ENCODE peak calls at places on chromosomes 12 and 14, in seven cellular contexts. T is heart left ventricle, F is psoas muscle, J is upper lobe of right lung, U is transverse colon, E is SJSA1, V is pancreas. Z is an unnamed sample.
A peak's percentile ranks its signal among the peaks of the same experiment; 100 is the strongest.

GRCh38 chr12:102948941-102949352 is 8.5 kb upstream of the ASCL1 start:
- DNase-seq in T (peak; percentile 26), F (peak; percentile 23), J (no peak), U (peak; percentile 26), E (no peak), V (peak; percentile 55), Z (no peak)

GRCh38 chr12:64273527-64274403 is 51.7 kb upstream of the KICS2 start:
- DNase-seq in T (no peak), F (no peak), J (no peak), U (peak; percentile 8), E (no peak), V (no peak), Z (no peak)

GRCh38 chr12:130978785-130979184 is 25.1 kb downstream of the ADGRD1 start:
- DNase-seq in T (no peak), F (no peak), J (peak; percentile 65), U (no peak), E (no peak), V (no peak), Z (no peak)

GRCh38 chr14:81219821-81220487 is 805 bp downstream of the GTF2A1 start:
- DNase-seq in T (peak; percentile 47), F (peak; percentile 47), J (peak; percentile 81), U (peak; percentile 29), E (no peak), V (peak; percentile 67), Z (peak; percentile 32)

GRCh38 chr14:25150401-25150800 is 100.5 kb upstream of the STXBP6 start:
- DNase-seq in T (no peak), F (no peak), J (no peak), U (no peak), E (no peak), V (no peak), Z (no peak)

GRCh38 chr14:77950371-77950770 is 150.5 kb downstream of the ADCK1 start:
- DNase-seq in T (peak; percentile 28), F (no peak), J (no peak), U (no peak), E (no peak), V (no peak), Z (no peak)

GRCh38 chr12:98439471-98440164 is 75.8 kb upstream of the TMPO start:
- DNase-seq in T (no peak), F (no peak), J (no peak), U (no peak), E (no peak), V (no peak), Z (no peak)

GRCh38 chr14:73818821-73819220 is 32.8 kb upstream of the PTGR2 start:
- DNase-seq in T (no peak), F (no peak), J (no peak), U (no peak), E (no peak), V (no peak), Z (no peak)

GRCh38 chr14:31038521-31039166 is 12.5 kb upstream of the STRN3 start:
- DNase-seq in T (no peak), F (no peak), J (no peak), U (no peak), E (no peak), V (no peak), Z (no peak)

GRCh38 chr14:81311128-81311527 is 89.0 kb downstream of the STON2 start:
- DNase-seq in T (no peak), F (no peak), J (no peak), U (no peak), E (no peak), V (no peak), Z (no peak)

GRCh38 chr12:108907861-108908302 is 28.0 kb downstream of the DAO start:
- DNase-seq in T (peak; percentile 38), F (no peak), J (no peak), U (no peak), E (peak; percentile 52), V (no peak), Z (no peak)

GRCh38 chr12:15708396-15709070 is 80.7 kb downstream of the EPS8 start:
- DNase-seq in T (no peak), F (no peak), J (no peak), U (no peak), E (no peak), V (no peak), Z (no peak)

GRCh38 chr14:34199585-34199984 is 248.7 kb upstream of the EGLN3 start:
- DNase-seq in T (no peak), F (no peak), J (no peak), U (no peak), E (no peak), V (no peak), Z (no peak)

GRCh38 chr12:2225736-2226135 is 172.9 kb downstream of the CACNA1C start:
- DNase-seq in T (no peak), F (no peak), J (no peak), U (no peak), E (no peak), V (no peak), Z (no peak)

GRCh38 chr12:2215709-2216560 is 163.1 kb downstream of the CACNA1C start:
- DNase-seq in T (no peak), F (no peak), J (no peak), U (no peak), E (peak; percentile 70), V (no peak), Z (no peak)

GRCh38 chr12:2221030-2221621 is 168.3 kb downstream of the CACNA1C start:
- DNase-seq in T (no peak), F (no peak), J (no peak), U (no peak), E (no peak), V (no peak), Z (no peak)
- H3K9me3 ChIP-seq in T (no peaks in the 10 kb centered on the region), F (no peaks in the 10 kb centered on the region), J (no peaks in the 10 kb centered on the region), U (no peaks in the 10 kb centered on the region), E (no peaks in the 10 kb centered on the region), V (no peaks in the 10 kb centered on the region), Z (no peaks in the 10 kb centered on the region)

DNA sequence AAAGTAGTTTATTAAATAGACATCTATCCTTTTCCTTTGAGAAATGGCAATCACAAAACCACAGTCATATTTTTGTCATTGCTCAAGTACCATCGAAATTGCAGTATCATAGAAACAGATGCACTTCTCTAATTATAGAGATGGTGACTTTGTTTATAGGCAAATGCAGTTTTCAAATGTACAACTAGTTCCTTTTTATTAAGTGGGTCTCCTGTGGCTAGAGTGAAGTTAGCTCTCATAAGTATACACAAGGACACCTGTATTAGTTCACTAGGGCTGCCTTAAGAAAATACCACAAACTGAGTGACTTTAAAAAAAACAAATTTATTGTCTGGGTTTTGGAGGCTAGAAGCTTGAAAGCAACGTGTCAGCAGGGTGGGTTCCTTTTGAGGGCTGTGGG is 62.8 kb downstream of the OTOGL start:
- DNase-seq in T (no peak), F (no peak), J (no peak), U (no peak), E (no peak), V (no peak), Z (no peak)
- H3K9me3 ChIP-seq in T (no peaks in the 10 kb centered on the region), F (no peaks in the 10 kb centered on the region), J (no peaks in the 10 kb centered on the region), U (no peaks in the 10 kb centered on the region), E (no peaks in the 10 kb centered on the region), V (no peaks in the 10 kb centered on the region), Z (no peaks in the 10 kb centered on the region)

GRCh38 chr14:104373055-104373854 is 206.3 kb upstream of the C14orf180 start:
- DNase-seq in T (peak; percentile 9), F (no peak), J (no peak), U (no peak), E (no peak), V (peak; percentile 14), Z (no peak)
- H3K9me3 ChIP-seq in T (no peaks in the 10 kb centered on the region), F (no peaks in the 10 kb centered on the region), J (no peaks in the 10 kb centered on the region), U (no peaks in the 10 kb centered on the region), E (no peaks in the 10 kb centered on the region), V (no peaks in the 10 kb centered on the region), Z (no peaks in the 10 kb centered on the region)

GRCh38 chr12:28209782-28210181 is 19.5 kb downstream of the CCDC91 start:
- DNase-seq in T (no peak), F (no peak), J (no peak), U (no peak), E (no peak), V (no peak), Z (no peak)
- H3K9me3 ChIP-seq in T (no peaks in the 10 kb centered on the region), F (no peaks in the 10 kb centered on the region), J (no peaks in the 10 kb centered on the region), U (no peaks in the 10 kb centered on the region), E (peaks cover 8% of the 10 kb centered on the region), V (no peaks in the 10 kb centered on the region), Z (no peaks in the 10 kb centered on the region)

GRCh38 chr12:34388636-34389377 is 366.5 kb downstream of the ALG10 start:
- DNase-seq in T (peak; percentile 6), F (no peak), J (peak; percentile 40), U (no peak), E (no peak), V (no peak), Z (no peak)
- H3K9me3 ChIP-seq in T (no peaks in the 10 kb centered on the region), F (no peaks in the 10 kb centered on the region), J (peaks cover 8% of the 10 kb centered on the region), U (peaks cover 14% of the 10 kb centered on the region), E (peaks cover 17% of the 10 kb centered on the region), V (no peaks in the 10 kb centered on the region), Z (no peaks in the 10 kb centered on the region)

GRCh38 chr12:113109360-113109759 is 26.2 kb downstream of the RASAL1 start:
- DNase-seq in T (no peak), F (no peak), J (no peak), U (no peak), E (no peak), V (no peak), Z (no peak)
- H3K9me3 ChIP-seq in T (no peaks in the 10 kb centered on the region), F (no peaks in the 10 kb centered on the region), J (no peaks in the 10 kb centered on the region), U (no peaks in the 10 kb centered on the region), E (no peaks in the 10 kb centered on the region), V (no peaks in the 10 kb centered on the region), Z (no peaks in the 10 kb centered on the region)

GRCh38 chr14:26730929-26731618 is 133.2 kb upstream of the NOVA1 start:
- DNase-seq in T (no peak), F (no peak), J (no peak), U (no peak), E (no peak), V (no peak), Z (no peak)
- H3K9me3 ChIP-seq in T (no peaks in the 10 kb centered on the region), F (no peaks in the 10 kb centered on the region), J (no peaks in the 10 kb centered on the region), U (no peaks in the 10 kb centered on the region), E (no peaks in the 10 kb centered on the region), V (no peaks in the 10 kb centered on the region), Z (no peaks in the 10 kb centered on the region)

DNA sequence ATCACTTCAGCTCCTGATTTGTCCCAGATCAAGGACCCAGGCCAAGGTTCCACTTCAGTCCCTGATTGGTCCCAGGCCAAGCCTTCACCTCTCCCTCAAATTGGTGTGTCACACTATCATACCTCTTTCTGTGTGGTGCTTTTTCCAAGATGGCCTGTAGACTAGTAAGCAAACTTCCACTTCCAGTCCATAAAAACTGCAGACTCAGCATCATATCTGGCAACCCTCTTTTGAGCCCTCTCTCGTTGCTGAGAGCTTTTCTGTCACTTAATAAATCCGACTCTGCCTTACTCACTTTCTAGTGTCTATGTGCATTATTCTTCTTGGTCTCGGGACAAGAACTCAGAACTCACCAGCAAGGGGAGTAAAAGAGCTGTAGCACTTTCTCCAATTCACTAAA is 1395.1 kb downstream of the LRFN5 start:
- DNase-seq in T (no peak), F (no peak), J (no peak), U (no peak), E (no peak), V (no peak), Z (no peak)
- H3K9me3 ChIP-seq in T (no peaks in the 10 kb centered on the region), F (peaks cover 44% of the 10 kb centered on the region), J (peaks cover 28% of the 10 kb centered on the region), U (peaks cover 22% of the 10 kb centered on the region), E (no peaks in the 10 kb centered on the region), V (no peaks in the 10 kb centered on the region), Z (no peaks in the 10 kb centered on the region)

Z was measured in T-helper 17 cell.